ENCODE peak calls at places on chromosomes 11 and 22, in six cellular contexts. One of them, this sample, is unnamed.

GRCh38 chr11:76795285-76795935 is 12.3 kb downstream of the TSKU start:
- DNase-seq in Panc1: no peak
- DNase-seq in HCT116: no peak
- DNase-seq in GM23338: no peak
- DNase-seq in stomach: peak
- DNase-seq in SK-N-SH: no peak
- DNase-seq in this sample: no peak

GRCh38 chr11:120912504-120912903 is 111.4 kb upstream of the TBCEL start:
- DNase-seq in Panc1: peak
- DNase-seq in HCT116: peak
- DNase-seq in GM23338: peak
- DNase-seq in stomach: no peak
- DNase-seq in SK-N-SH: peak
- DNase-seq in this sample: no peak

GRCh38 chr11:120391297-120391696 is 55.1 kb downstream of the ARHGEF12 start:
- DNase-seq in Panc1: no peak
- DNase-seq in HCT116: no peak
- DNase-seq in GM23338: peak
- DNase-seq in stomach: no peak
- DNase-seq in SK-N-SH: no peak
- DNase-seq in this sample: no peak

GRCh38 chr11:9277176-9277575 is 12.0 kb upstream of the DENND5A start:
- DNase-seq in Panc1: no peak
- DNase-seq in HCT116: no peak
- DNase-seq in GM23338: no peak
- DNase-seq in stomach: no peak
- DNase-seq in SK-N-SH: no peak
- DNase-seq in this sample: no peak

GRCh38 chr11:118194835-118195627 is 18.6 kb upstream of the SCN2B start:
- DNase-seq in Panc1: no peak
- DNase-seq in HCT116: no peak
- DNase-seq in GM23338: no peak
- DNase-seq in stomach: peak
- DNase-seq in SK-N-SH: no peak
- DNase-seq in this sample: peak

GRCh38 chr11:2926611-2927492 is 2.4 kb downstream of the PHLDA2 start:
- DNase-seq in Panc1: no peak
- DNase-seq in HCT116: no peak
- DNase-seq in GM23338: no peak
- DNase-seq in stomach: no peak
- DNase-seq in SK-N-SH: no peak
- DNase-seq in this sample: peak

GRCh38 chr22:31278643-31279326 is 13.5 kb downstream of the PIK3IP1 start:
- DNase-seq in Panc1: no peak
- DNase-seq in HCT116: no peak
- DNase-seq in GM23338: no peak
- DNase-seq in stomach: peak
- DNase-seq in SK-N-SH: no peak
- DNase-seq in this sample: no peak

GRCh38 chr22:24723111-24723510 is 51.4 kb downstream of the PIWIL3 start:
- DNase-seq in Panc1: no peak
- DNase-seq in HCT116: no peak
- DNase-seq in GM23338: no peak
- DNase-seq in stomach: no peak
- DNase-seq in SK-N-SH: no peak
- DNase-seq in this sample: no peak

GRCh38 chr22:19559324-19559811 is 35.2 kb upstream of the CLDN5 start:
- DNase-seq in Panc1: no peak
- DNase-seq in HCT116: no peak
- DNase-seq in GM23338: peak
- DNase-seq in stomach: no peak
- DNase-seq in SK-N-SH: no peak
- DNase-seq in this sample: no peak

GRCh38 chr22:33666661-33667619 is 253.3 kb downstream of the LARGE1 start:
- DNase-seq in Panc1: no peak
- DNase-seq in HCT116: no peak
- DNase-seq in GM23338: peak
- DNase-seq in stomach: peak
- DNase-seq in SK-N-SH: no peak
- DNase-seq in this sample: peak

GRCh38 chr22:50436841-50437341 is 37.9 kb downstream of the SBF1 start:
- DNase-seq in Panc1: no peak
- DNase-seq in HCT116: no peak
- DNase-seq in GM23338: no peak
- DNase-seq in stomach: no peak
- DNase-seq in SK-N-SH: no peak
- DNase-seq in this sample: no peak

GRCh38 chr11:58578136-58578634 is 678 bp upstream of the ZFP91 start:
- DNase-seq in Panc1: peak
- DNase-seq in HCT116: peak
- DNase-seq in GM23338: peak
- DNase-seq in stomach: peak
- DNase-seq in SK-N-SH: peak
- DNase-seq in this sample: peak

GRCh38 chr11:69707156-69707555 is 3.3 kb upstream of the FGF19 start:
- DNase-seq in Panc1: no peak
- DNase-seq in HCT116: no peak
- DNase-seq in GM23338: peak
- DNase-seq in stomach: peak
- DNase-seq in SK-N-SH: no peak
- DNase-seq in this sample: no peak

GRCh38 chr11:57432017-57432590 is 5.2 kb upstream of the SLC43A3 start:
- DNase-seq in Panc1: no peak
- DNase-seq in HCT116: no peak
- DNase-seq in GM23338: no peak
- DNase-seq in stomach: no peak
- DNase-seq in SK-N-SH: no peak
- DNase-seq in this sample: no peak

GRCh38 chr11:117316197-117316961 is at the start of gene BACE1:
- DNase-seq in Panc1: peak
- DNase-seq in HCT116: peak
- DNase-seq in GM23338: peak
- DNase-seq in stomach: peak
- DNase-seq in SK-N-SH: peak
- DNase-seq in this sample: peak

GRCh38 chr11:101775033-101775432 is 139.8 kb upstream of the CEP126 start:
- DNase-seq in Panc1: no peak
- DNase-seq in HCT116: no peak
- DNase-seq in GM23338: no peak
- DNase-seq in stomach: no peak
- DNase-seq in SK-N-SH: no peak
- DNase-seq in this sample: no peak

GRCh38 chr11:117959438-117960149 is 26.6 kb upstream of the IL10RA start:
- DNase-seq in Panc1: no peak
- DNase-seq in HCT116: no peak
- DNase-seq in GM23338: no peak
- DNase-seq in stomach: no peak
- DNase-seq in SK-N-SH: no peak
- DNase-seq in this sample: no peak

GRCh38 chr22:43094085-43094484 is 4.9 kb upstream of the TTLL1 start:
- DNase-seq in Panc1: no peak
- DNase-seq in HCT116: no peak
- DNase-seq in GM23338: no peak
- DNase-seq in stomach: peak
- DNase-seq in SK-N-SH: no peak
- DNase-seq in this sample: peak

GRCh38 chr22:19892925-19893324 is 38.3 kb upstream of the GNB1L start:
- DNase-seq in Panc1: no peak
- DNase-seq in HCT116: no peak
- DNase-seq in GM23338: no peak
- DNase-seq in stomach: no peak
- DNase-seq in SK-N-SH: no peak
- DNase-seq in this sample: no peak

GRCh38 chr11:120089036-120090001 is 48.6 kb downstream of the TRIM29 start:
- DNase-seq in Panc1: no peak
- DNase-seq in HCT116: no peak
- DNase-seq in GM23338: no peak
- DNase-seq in stomach: peak
- DNase-seq in SK-N-SH: no peak
- DNase-seq in this sample: no peak

GRCh38 chr11:67705264-67705663 is 30.8 kb upstream of the ALDH3B2 start:
- DNase-seq in Panc1: no peak
- DNase-seq in HCT116: no peak
- DNase-seq in GM23338: no peak
- DNase-seq in stomach: no peak
- DNase-seq in SK-N-SH: no peak
- DNase-seq in this sample: no peak

GRCh38 chr11:128061321-128061871 is 526.0 kb downstream of the ETS1 start:
- DNase-seq in Panc1: no peak
- DNase-seq in HCT116: no peak
- DNase-seq in GM23338: peak
- DNase-seq in stomach: no peak
- DNase-seq in SK-N-SH: no peak
- DNase-seq in this sample: no peak

GRCh38 chr11:32435152-32435480 is 223 bp downstream of the WT1 start:
- DNase-seq in Panc1: no peak
- DNase-seq in HCT116: no peak
- DNase-seq in GM23338: peak
- DNase-seq in stomach: no peak
- DNase-seq in SK-N-SH: no peak
- DNase-seq in this sample: no peak

GRCh38 chr11:8932564-8933180 is at the start of gene C11orf16:
- DNase-seq in Panc1: no peak
- DNase-seq in HCT116: no peak
- DNase-seq in GM23338: peak
- DNase-seq in stomach: no peak
- DNase-seq in SK-N-SH: no peak
- DNase-seq in this sample: no peak

GRCh38 chr11:58926251-58926650 is 13.0 kb upstream of the GLYATL1 start:
- DNase-seq in Panc1: no peak
- DNase-seq in HCT116: no peak
- DNase-seq in GM23338: no peak
- DNase-seq in stomach: no peak
- DNase-seq in SK-N-SH: no peak
- DNase-seq in this sample: no peak

DNA sequence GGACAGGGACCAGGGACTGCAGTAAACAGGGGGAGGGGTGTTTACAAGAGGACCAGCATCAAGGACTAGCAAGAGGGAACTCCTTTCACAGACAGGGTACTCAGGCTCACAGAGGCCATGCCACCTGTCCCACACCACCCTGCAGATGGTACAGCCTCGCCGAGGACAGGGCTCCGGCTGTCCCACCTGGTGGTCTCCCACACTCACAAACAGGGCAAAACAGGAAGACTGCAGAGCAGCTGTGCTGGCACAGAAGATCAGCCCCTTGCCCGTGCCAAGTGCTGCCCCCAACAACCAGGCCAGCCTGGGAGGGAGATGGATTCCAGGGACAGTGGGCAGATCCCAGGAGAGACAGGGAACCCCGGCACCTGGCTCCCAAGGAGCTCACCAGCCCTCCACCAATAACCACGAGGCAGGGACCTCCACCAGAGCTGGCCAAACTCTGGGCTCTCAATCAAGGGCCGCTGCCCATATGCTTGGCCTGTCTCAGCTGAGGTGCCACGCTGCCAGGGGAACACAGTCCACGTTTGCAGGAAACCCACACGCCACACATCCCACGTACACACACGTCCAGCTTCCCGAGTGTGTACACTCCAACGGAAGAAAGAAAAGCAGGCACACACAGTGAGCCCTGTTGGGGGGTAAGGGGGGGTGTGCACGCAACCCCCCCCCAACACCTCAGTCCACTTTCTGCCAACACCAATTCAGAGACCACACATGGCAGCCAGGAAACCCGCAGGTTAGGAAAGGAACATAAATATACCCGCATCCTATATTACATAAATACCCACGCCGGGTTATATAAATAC is 2.0 kb downstream of the CSNK1E start:
- DNase-seq in Panc1: no peak
- DNase-seq in HCT116: no peak
- DNase-seq in GM23338: no peak
- DNase-seq in stomach: peak
- DNase-seq in SK-N-SH: no peak
- DNase-seq in this sample: peak
- TF ChIP-seq POLR2AphosphoS5 in Panc1: no peak
- TF ChIP-seq POLR2AphosphoS5 in HCT116: no peak
- TF ChIP-seq POLR2AphosphoS5 in GM23338: no peak
- TF ChIP-seq POLR2AphosphoS5 in stomach: no peak
- TF ChIP-seq POLR2AphosphoS5 in SK-N-SH: no peak
- TF ChIP-seq POLR2AphosphoS5 in this sample: no peak

GRCh38 chr22:47631571-47632102 is 869.2 kb downstream of the TBC1D22A start:
- DNase-seq in Panc1: peak
- DNase-seq in HCT116: peak
- DNase-seq in GM23338: no peak
- DNase-seq in stomach: peak
- DNase-seq in SK-N-SH: peak
- DNase-seq in this sample: no peak
- TF ChIP-seq POLR2AphosphoS5 in Panc1: peak
- TF ChIP-seq POLR2AphosphoS5 in HCT116: peak
- TF ChIP-seq POLR2AphosphoS5 in GM23338: no peak
- TF ChIP-seq POLR2AphosphoS5 in stomach: no peak
- TF ChIP-seq POLR2AphosphoS5 in SK-N-SH: no peak
- TF ChIP-seq POLR2AphosphoS5 in this sample: no peak

GRCh38 chr11:124876818-124877630 is 11.8 kb downstream of the ROBO3 start:
- DNase-seq in Panc1: no peak
- DNase-seq in HCT116: no peak
- DNase-seq in GM23338: peak
- DNase-seq in stomach: no peak
- DNase-seq in SK-N-SH: no peak
- DNase-seq in this sample: no peak
- TF ChIP-seq POLR2AphosphoS5 in Panc1: no peak
- TF ChIP-seq POLR2AphosphoS5 in HCT116: peak
- TF ChIP-seq POLR2AphosphoS5 in GM23338: peak
- TF ChIP-seq POLR2AphosphoS5 in stomach: no peak
- TF ChIP-seq POLR2AphosphoS5 in SK-N-SH: peak
- TF ChIP-seq POLR2AphosphoS5 in this sample: no peak

DNA sequence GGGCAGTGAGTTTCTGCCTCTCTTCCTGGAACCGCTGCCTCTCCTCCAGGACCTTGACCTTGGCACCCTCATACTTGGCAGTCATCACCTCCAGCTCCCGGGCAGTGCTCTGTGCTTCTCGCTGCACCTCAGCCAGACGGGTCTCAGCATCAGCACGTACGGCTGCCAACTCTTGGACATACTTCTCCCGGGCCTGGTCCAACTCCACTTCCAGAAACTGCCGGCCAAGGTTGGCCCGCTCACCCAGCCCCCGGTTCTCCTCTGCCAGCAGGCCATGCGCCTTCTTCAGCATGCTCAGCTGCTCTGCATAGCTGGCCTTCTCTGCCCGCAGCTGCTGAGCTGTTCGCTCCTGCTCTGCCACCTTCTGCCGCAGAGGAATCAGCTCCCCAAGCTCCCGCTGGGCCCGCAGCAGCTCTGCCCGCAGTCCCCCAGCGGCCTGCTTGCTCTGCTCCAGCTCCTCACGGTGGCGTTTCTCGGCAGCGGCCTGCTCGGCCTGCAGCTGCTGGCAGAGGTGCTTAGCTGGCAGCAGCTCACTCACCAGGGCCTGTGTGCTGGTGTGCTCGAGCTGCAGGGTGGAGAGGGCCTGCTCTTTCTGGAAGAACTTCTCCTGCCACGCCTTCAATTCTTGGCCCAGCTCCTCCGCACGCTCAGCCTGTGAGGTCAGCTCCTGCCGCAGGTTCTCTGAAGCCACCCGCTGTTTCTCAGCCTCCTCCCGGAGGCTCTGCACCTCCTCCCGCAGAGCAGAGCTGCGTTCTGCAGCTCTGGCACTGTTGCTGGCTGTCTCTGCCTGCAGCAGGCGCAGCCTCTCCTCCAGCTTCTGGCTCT is 14.4 kb downstream of the IL18BP start:
- DNase-seq in Panc1: no peak
- DNase-seq in HCT116: no peak
- DNase-seq in GM23338: no peak
- DNase-seq in stomach: peak
- DNase-seq in SK-N-SH: no peak
- DNase-seq in this sample: no peak
- TF ChIP-seq POLR2AphosphoS5 in Panc1: no peak
- TF ChIP-seq POLR2AphosphoS5 in HCT116: no peak
- TF ChIP-seq POLR2AphosphoS5 in GM23338: no peak
- TF ChIP-seq POLR2AphosphoS5 in stomach: peak
- TF ChIP-seq POLR2AphosphoS5 in SK-N-SH: peak
- TF ChIP-seq POLR2AphosphoS5 in this sample: no peak

This sample was measured in transverse colon.